ENCODE peak calls at places on chromosomes 4 and X, in seven cellular contexts. One of them, this sample, is unnamed.

GRCh38 chr4:93981594-93981993 is 153.0 kb downstream of the ATOH1 start:
- DNase-seq in fibroblast of lung: no peak
- DNase-seq in NB4: no peak
- DNase-seq in tibial nerve: no peak
- DNase-seq in AG09309: no peak
- DNase-seq in heart right ventricle: no peak
- DNase-seq in fibroblast of pulmonary artery: no peak
- DNase-seq in this sample: no peak

GRCh38 chr4:30001628-30002027 is 718.5 kb upstream of the PCDH7 start:
- DNase-seq in fibroblast of pulmonary artery: no peak
- DNase-seq in NB4: no peak
- DNase-seq in fibroblast of lung: no peak
- DNase-seq in tibial nerve: no peak
- DNase-seq in heart right ventricle: no peak
- DNase-seq in AG09309: no peak
- DNase-seq in this sample: no peak

GRCh38 chr4:74934016-74934821 is 1.3 kb downstream of the PARM1 start:
- DNase-seq in fibroblast of pulmonary artery: peak
- DNase-seq in AG09309: no peak
- DNase-seq in tibial nerve: no peak
- DNase-seq in heart right ventricle: peak
- DNase-seq in NB4: no peak
- DNase-seq in fibroblast of lung: peak
- DNase-seq in this sample: no peak

GRCh38 chr4:139301821-139302611 is at the start of gene NDUFC1:
- DNase-seq in heart right ventricle: peak
- DNase-seq in fibroblast of pulmonary artery: peak
- DNase-seq in NB4: peak
- DNase-seq in AG09309: no peak
- DNase-seq in fibroblast of lung: peak
- DNase-seq in tibial nerve: no peak
- DNase-seq in this sample: no peak

GRCh38 chrX:36401774-36402173 is 482.2 kb downstream of the CFAP47 start:
- DNase-seq in NB4: no peak
- DNase-seq in fibroblast of pulmonary artery: no peak
- DNase-seq in tibial nerve: no peak
- DNase-seq in AG09309: no peak
- DNase-seq in fibroblast of lung: no peak
- DNase-seq in heart right ventricle: no peak
- DNase-seq in this sample: no peak

GRCh38 chrX:15816886-15817285 is 26.6 kb downstream of the ZRSR2 start:
- DNase-seq in fibroblast of pulmonary artery: peak
- DNase-seq in heart right ventricle: no peak
- DNase-seq in AG09309: no peak
- DNase-seq in NB4: peak
- DNase-seq in fibroblast of lung: peak
- DNase-seq in tibial nerve: no peak
- DNase-seq in this sample: peak

GRCh38 chr4:80568891-80569290 is 233.4 kb downstream of the CFAP299 start:
- DNase-seq in heart right ventricle: no peak
- DNase-seq in AG09309: no peak
- DNase-seq in NB4: no peak
- DNase-seq in fibroblast of pulmonary artery: no peak
- DNase-seq in fibroblast of lung: no peak
- DNase-seq in tibial nerve: no peak
- DNase-seq in this sample: no peak

GRCh38 chr4:181548873-181549541 is 694.2 kb upstream of the TENM3 start:
- DNase-seq in AG09309: peak
- DNase-seq in fibroblast of lung: peak
- DNase-seq in tibial nerve: no peak
- DNase-seq in fibroblast of pulmonary artery: peak
- DNase-seq in heart right ventricle: no peak
- DNase-seq in NB4: peak
- DNase-seq in this sample: peak

GRCh38 chr4:6198278-6198677 is 2.1 kb downstream of the JAKMIP1 start:
- DNase-seq in fibroblast of pulmonary artery: no peak
- DNase-seq in fibroblast of lung: no peak
- DNase-seq in AG09309: no peak
- DNase-seq in heart right ventricle: no peak
- DNase-seq in NB4: no peak
- DNase-seq in tibial nerve: no peak
- DNase-seq in this sample: no peak

GRCh38 chr4:82921795-82922194 is 21.3 kb downstream of the THAP9 start:
- DNase-seq in AG09309: no peak
- DNase-seq in tibial nerve: no peak
- DNase-seq in NB4: no peak
- DNase-seq in heart right ventricle: no peak
- DNase-seq in fibroblast of lung: no peak
- DNase-seq in fibroblast of pulmonary artery: no peak
- DNase-seq in this sample: no peak

GRCh38 chrX:138917781-138918180 is 206.3 kb upstream of the FGF13 start:
- DNase-seq in NB4: no peak
- DNase-seq in heart right ventricle: no peak
- DNase-seq in fibroblast of pulmonary artery: peak
- DNase-seq in tibial nerve: no peak
- DNase-seq in AG09309: peak
- DNase-seq in fibroblast of lung: peak
- DNase-seq in this sample: peak

GRCh38 chrX:310621-311155 is 7.9 kb downstream of the GTPBP6 start:
- DNase-seq in fibroblast of lung: no peak
- DNase-seq in fibroblast of pulmonary artery: no peak
- DNase-seq in heart right ventricle: no peak
- DNase-seq in AG09309: no peak
- DNase-seq in NB4: no peak
- DNase-seq in tibial nerve: no peak
- DNase-seq in this sample: no peak

GRCh38 chrX:12895856-12896255 is 10.6 kb upstream of the TLR8 start:
- DNase-seq in NB4: no peak
- DNase-seq in AG09309: no peak
- DNase-seq in tibial nerve: no peak
- DNase-seq in fibroblast of lung: peak
- DNase-seq in fibroblast of pulmonary artery: peak
- DNase-seq in heart right ventricle: no peak
- DNase-seq in this sample: no peak

GRCh38 chr4:152803541-152803940 is 23.8 kb downstream of the ARFIP1 start:
- DNase-seq in NB4: no peak
- DNase-seq in fibroblast of lung: no peak
- DNase-seq in AG09309: no peak
- DNase-seq in fibroblast of pulmonary artery: no peak
- DNase-seq in tibial nerve: no peak
- DNase-seq in heart right ventricle: no peak
- DNase-seq in this sample: no peak

GRCh38 chr4:143618811-143619210 is 81.7 kb downstream of the FREM3 start:
- DNase-seq in heart right ventricle: no peak
- DNase-seq in fibroblast of pulmonary artery: peak
- DNase-seq in tibial nerve: no peak
- DNase-seq in AG09309: no peak
- DNase-seq in fibroblast of lung: no peak
- DNase-seq in NB4: peak
- DNase-seq in this sample: no peak

GRCh38 chrX:37717708-37718107 is 32.1 kb downstream of the XK start:
- DNase-seq in fibroblast of pulmonary artery: no peak
- DNase-seq in tibial nerve: no peak
- DNase-seq in heart right ventricle: no peak
- DNase-seq in NB4: no peak
- DNase-seq in AG09309: no peak
- DNase-seq in fibroblast of lung: no peak
- DNase-seq in this sample: no peak

GRCh38 chrX:71558920-71559319 is 19.3 kb upstream of the GCNA start:
- DNase-seq in AG09309: no peak
- DNase-seq in fibroblast of lung: no peak
- DNase-seq in tibial nerve: no peak
- DNase-seq in heart right ventricle: no peak
- DNase-seq in NB4: no peak
- DNase-seq in fibroblast of pulmonary artery: no peak
- DNase-seq in this sample: no peak

GRCh38 chrX:83416273-83416672 is 91.8 kb upstream of the POU3F4 start:
- DNase-seq in fibroblast of pulmonary artery: no peak
- DNase-seq in heart right ventricle: no peak
- DNase-seq in fibroblast of lung: no peak
- DNase-seq in AG09309: no peak
- DNase-seq in tibial nerve: no peak
- DNase-seq in NB4: peak
- DNase-seq in this sample: no peak
- TF ChIP-seq CTCF in fibroblast of pulmonary artery: no peak
- TF ChIP-seq CTCF in heart right ventricle: no peak
- TF ChIP-seq CTCF in fibroblast of lung: no peak
- TF ChIP-seq CTCF in AG09309: no peak
- TF ChIP-seq CTCF in tibial nerve: peak
- TF ChIP-seq CTCF in NB4: peak
- TF ChIP-seq CTCF in this sample: no peak

GRCh38 chr4:174215055-174215454 is 68.4 kb downstream of the FBXO8 start:
- DNase-seq in NB4: no peak
- DNase-seq in fibroblast of pulmonary artery: no peak
- DNase-seq in tibial nerve: no peak
- DNase-seq in heart right ventricle: no peak
- DNase-seq in fibroblast of lung: no peak
- DNase-seq in AG09309: no peak
- DNase-seq in this sample: no peak

GRCh38 chr4:174214102-174214878 is 69.2 kb downstream of the FBXO8 start:
- DNase-seq in AG09309: no peak
- DNase-seq in NB4: peak
- DNase-seq in fibroblast of lung: no peak
- DNase-seq in tibial nerve: no peak
- DNase-seq in fibroblast of pulmonary artery: no peak
- DNase-seq in heart right ventricle: peak
- DNase-seq in this sample: no peak

GRCh38 chr4:174211611-174212044 is 71.8 kb downstream of the FBXO8 start:
- DNase-seq in AG09309: no peak
- DNase-seq in tibial nerve: no peak
- DNase-seq in heart right ventricle: no peak
- DNase-seq in fibroblast of lung: no peak
- DNase-seq in fibroblast of pulmonary artery: no peak
- DNase-seq in NB4: no peak
- DNase-seq in this sample: no peak

GRCh38 chr4:174212061-174212460 is 71.4 kb downstream of the FBXO8 start:
- DNase-seq in heart right ventricle: no peak
- DNase-seq in fibroblast of pulmonary artery: no peak
- DNase-seq in AG09309: no peak
- DNase-seq in fibroblast of lung: no peak
- DNase-seq in tibial nerve: no peak
- DNase-seq in NB4: no peak
- DNase-seq in this sample: no peak

DNA sequence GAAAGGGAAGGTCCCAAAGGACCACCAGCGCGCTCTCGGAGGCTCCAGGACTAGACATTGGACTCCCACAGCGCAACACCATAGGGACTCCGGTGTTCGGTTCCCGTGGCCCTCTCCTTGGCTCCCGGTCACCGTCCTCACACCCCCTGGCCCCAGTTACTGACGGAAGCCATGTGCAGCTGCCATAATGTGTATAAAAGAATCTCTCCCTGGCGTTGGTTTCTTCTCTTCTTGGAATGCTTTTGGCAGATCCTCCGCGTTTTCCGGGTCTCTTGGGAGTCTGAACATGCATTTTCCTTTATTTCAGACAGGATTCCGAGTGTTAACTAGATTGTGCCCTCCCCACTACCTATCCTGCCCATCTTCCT is 69.7 kb downstream of the FBXO8 start:
- DNase-seq in heart right ventricle: no peak
- DNase-seq in fibroblast of lung: no peak
- DNase-seq in tibial nerve: no peak
- DNase-seq in AG09309: no peak
- DNase-seq in fibroblast of pulmonary artery: no peak
- DNase-seq in NB4: no peak
- DNase-seq in this sample: no peak
- H3K4me3 ChIP-seq in heart right ventricle: peak
- H3K4me3 ChIP-seq in fibroblast of lung: no peak
- H3K4me3 ChIP-seq in tibial nerve: peak
- H3K4me3 ChIP-seq in AG09309: no peak
- H3K4me3 ChIP-seq in fibroblast of pulmonary artery: peak
- H3K4me3 ChIP-seq in NB4: no peak
- H3K4me3 ChIP-seq in this sample: no peak

DNA sequence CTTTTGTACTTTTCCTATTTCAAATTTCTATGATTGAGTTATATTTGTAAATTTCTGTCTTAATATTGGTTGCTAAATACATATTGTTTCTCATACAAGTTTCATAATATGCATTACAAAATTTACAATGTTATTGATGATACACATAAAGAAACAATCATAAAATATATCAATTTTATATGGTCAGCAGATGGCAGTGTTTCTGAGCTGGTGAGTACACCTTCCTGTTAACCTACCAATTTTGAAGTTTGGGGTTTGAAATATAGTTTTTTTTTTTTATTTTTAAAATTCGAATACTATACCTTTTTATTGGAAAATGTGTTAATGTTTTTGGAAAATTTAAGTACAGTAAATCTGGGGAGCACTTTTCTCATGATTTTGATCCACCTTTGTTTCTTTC is 1953.1 kb upstream of the ADGRL3 start:
- DNase-seq in tibial nerve: no peak
- DNase-seq in heart right ventricle: no peak
- DNase-seq in NB4: peak
- DNase-seq in AG09309: no peak
- DNase-seq in fibroblast of lung: no peak
- DNase-seq in fibroblast of pulmonary artery: peak
- DNase-seq in this sample: no peak
- TF ChIP-seq CTCF in tibial nerve: peak
- TF ChIP-seq CTCF in heart right ventricle: peak
- TF ChIP-seq CTCF in NB4: peak
- TF ChIP-seq CTCF in AG09309: no peak
- TF ChIP-seq CTCF in fibroblast of lung: no peak
- TF ChIP-seq CTCF in fibroblast of pulmonary artery: no peak
- TF ChIP-seq CTCF in this sample: peak

GRCh38 chr4:88697588-88698329 is at the start of gene NAP1L5:
- DNase-seq in fibroblast of lung: peak
- DNase-seq in tibial nerve: peak
- DNase-seq in fibroblast of pulmonary artery: peak
- DNase-seq in heart right ventricle: peak
- DNase-seq in AG09309: no peak
- DNase-seq in NB4: peak
- DNase-seq in this sample: peak

GRCh38 chr4:88697113-88697512 is 516 bp downstream of the NAP1L5 start:
- DNase-seq in AG09309: no peak
- DNase-seq in fibroblast of lung: peak
- DNase-seq in tibial nerve: no peak
- DNase-seq in fibroblast of pulmonary artery: peak
- DNase-seq in heart right ventricle: no peak
- DNase-seq in NB4: peak
- DNase-seq in this sample: no peak

GRCh38 chr4:88693792-88694191 is 3.8 kb downstream of the NAP1L5 start:
- DNase-seq in fibroblast of lung: no peak
- DNase-seq in fibroblast of pulmonary artery: no peak
- DNase-seq in NB4: no peak
- DNase-seq in heart right ventricle: no peak
- DNase-seq in AG09309: no peak
- DNase-seq in tibial nerve: no peak
- DNase-seq in this sample: no peak

GRCh38 chr4:88698539-88698938 is 910 bp upstream of the NAP1L5 start:
- DNase-seq in heart right ventricle: no peak
- DNase-seq in fibroblast of pulmonary artery: no peak
- DNase-seq in NB4: no peak
- DNase-seq in tibial nerve: no peak
- DNase-seq in fibroblast of lung: no peak
- DNase-seq in AG09309: no peak
- DNase-seq in this sample: no peak

DNA sequence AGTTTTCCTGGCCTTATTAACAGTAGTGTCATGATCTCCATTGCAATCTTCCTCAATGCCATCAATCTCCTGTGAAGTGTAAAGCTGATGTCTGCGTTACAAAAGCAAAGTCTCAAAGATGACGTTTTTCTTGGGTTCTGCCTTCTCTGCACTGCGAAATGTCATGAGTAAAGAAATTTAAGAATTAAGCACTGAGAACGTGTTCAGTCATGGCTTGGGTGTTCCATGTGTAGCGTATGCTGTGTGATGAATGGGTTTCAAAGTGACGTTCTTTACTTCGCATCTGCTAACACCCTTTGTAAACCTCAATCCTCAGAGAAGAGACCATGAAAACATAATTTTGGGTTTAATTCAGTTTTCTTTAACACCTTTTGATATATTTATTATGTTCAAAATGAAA is 1.0 kb downstream of the NAP1L5 start:
- DNase-seq in NB4: no peak
- DNase-seq in tibial nerve: no peak
- DNase-seq in fibroblast of lung: peak
- DNase-seq in fibroblast of pulmonary artery: no peak
- DNase-seq in AG09309: no peak
- DNase-seq in heart right ventricle: no peak
- DNase-seq in this sample: no peak
- H3K4me3 ChIP-seq in NB4: no peak
- H3K4me3 ChIP-seq in tibial nerve: no peak
- H3K4me3 ChIP-seq in fibroblast of lung: peak
- H3K4me3 ChIP-seq in fibroblast of pulmonary artery: peak
- H3K4me3 ChIP-seq in AG09309: peak
- H3K4me3 ChIP-seq in heart right ventricle: no peak
- H3K4me3 ChIP-seq in this sample: peak

This sample was measured in astrocyte of the cerebellum.